ENCODE peak calls at places on chromosome 12, in seven cellular contexts. O is sigmoid colon, Q is lower lobe of right lung, K is adrenal gland, Z is RWPE1, I is colonic mucosa, C is HCT116. A is an unnamed sample.
A peak's percentile ranks its signal among the peaks of the same experiment; 100 is the strongest.

GRCh38 chr12:52495385-52495784 is 2.3 kb upstream of the KRT6A start:
- DNase-seq in O (no peak), Q (peak; percentile 51), K (no peak), Z (peak; percentile 66), I (no peak), C (peak; percentile 27), A (no peak)

GRCh38 chr12:96889273-96889933 is 17.7 kb upstream of the NEDD1 start:
- DNase-seq in O (no peak), Q (no peak), K (no peak), Z (peak; percentile 83), I (no peak), C (no peak), A (no peak)

GRCh38 chr12:113850309-113851056 is 115.6 kb downstream of the RBM19 start:
- DNase-seq in O (no peak), Q (no peak), K (peak; percentile 30), Z (no peak), I (no peak), C (no peak), A (no peak)

GRCh38 chr12:15590180-15590826 is 198.9 kb downstream of the EPS8 start:
- DNase-seq in O (peak; percentile 68), Q (no peak), K (peak; percentile 53), Z (peak; percentile 80), I (peak; percentile 70), C (peak; percentile 60), A (no peak)

GRCh38 chr12:113875681-113876080 is 90.4 kb downstream of the RBM19 start:
- DNase-seq in O (no peak), Q (no peak), K (no peak), Z (no peak), I (no peak), C (no peak), A (no peak)

GRCh38 chr12:89833337-89834252 is 125.0 kb upstream of the ATP2B1 start:
- DNase-seq in O (no peak), Q (no peak), K (no peak), Z (no peak), I (no peak), C (no peak), A (no peak)

GRCh38 chr12:57090924-57091632 is 2.2 kb downstream of the NAB2 start:
- DNase-seq in O (peak; percentile 83), Q (no peak), K (no peak), Z (no peak), I (no peak), C (no peak), A (no peak)

GRCh38 chr12:10722502-10722904 is 620 bp downstream of the YBX3 start:
- DNase-seq in O (peak; percentile 80), Q (peak; percentile 68), K (peak; percentile 67), Z (peak; percentile 48), I (peak; percentile 47), C (no peak), A (peak; percentile 85)

GRCh38 chr12:124545508-124546418 is 21.6 kb downstream of the NCOR2 start:
- DNase-seq in O (no peak), Q (peak; percentile 68), K (peak; percentile 88), Z (no peak), I (no peak), C (no peak), A (peak; percentile 90)

GRCh38 chr12:107361970-107362369 is 268.6 kb upstream of the CRY1 start:
- DNase-seq in O (no peak), Q (no peak), K (no peak), Z (no peak), I (no peak), C (no peak), A (no peak)

DNA sequence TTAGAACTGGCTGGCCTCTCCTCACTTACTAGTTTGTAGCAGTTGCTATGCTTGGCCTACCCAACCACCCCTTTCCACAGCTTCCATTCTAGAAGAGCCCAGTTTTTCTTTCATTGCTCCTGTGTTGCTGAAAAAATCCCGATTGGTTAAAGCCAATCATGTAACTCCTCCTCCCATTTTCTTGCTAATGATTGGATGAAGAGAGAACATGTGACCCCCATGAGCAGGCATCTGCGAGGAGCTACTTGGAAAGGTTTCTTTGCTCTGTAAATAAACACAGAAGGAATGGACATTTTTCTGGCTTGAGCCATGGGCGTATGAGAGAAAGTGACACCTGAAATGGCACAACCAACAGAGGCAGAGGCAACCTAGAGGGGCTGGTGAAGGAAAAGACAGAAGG is 773.8 kb upstream of the TBX3 start:
- DNase-seq in O (no peak), Q (no peak), K (no peak), Z (no peak), I (no peak), C (no peak), A (no peak)
- H3K27ac ChIP-seq in O (no peak overlapping the region), Q (no peak overlapping the region), K (no peak overlapping the region), Z (no peak overlapping the region), I (no peak overlapping the region), C (no peak overlapping the region), A (no peak overlapping the region)

DNA sequence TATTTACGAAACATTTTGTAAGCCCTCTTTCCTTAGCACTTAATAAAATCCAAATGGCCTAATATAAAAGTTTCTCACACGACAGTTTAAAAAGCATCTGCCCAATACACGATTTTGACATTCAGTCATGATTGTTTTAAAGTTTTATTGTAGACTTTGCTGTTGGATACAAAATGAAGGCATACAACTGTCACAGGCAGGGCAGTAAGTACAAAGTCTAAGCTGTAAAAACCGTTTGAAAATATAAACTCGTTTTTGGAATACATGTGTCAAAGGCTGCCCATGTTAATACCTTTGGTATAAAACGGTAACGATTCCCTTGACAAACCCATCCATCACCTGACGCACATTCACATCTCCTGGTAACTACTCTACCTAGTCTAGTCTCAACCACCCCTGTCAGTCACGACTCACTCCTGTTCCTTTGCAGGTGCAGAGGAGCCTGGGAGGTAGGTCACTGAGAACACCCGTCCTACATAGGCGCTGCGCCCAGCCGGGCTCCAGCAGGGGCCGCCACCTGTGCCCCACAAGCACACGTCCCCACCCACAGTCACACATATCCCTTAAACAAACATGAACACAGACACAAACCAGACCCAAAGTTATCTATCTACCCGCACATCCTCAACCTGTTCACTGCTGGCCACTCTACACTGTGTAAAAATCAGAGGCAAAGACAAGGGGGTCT is 27.1 kb downstream of the KCTD10 start:
- DNase-seq in O (no peak), Q (no peak), K (no peak), Z (no peak), I (peak; percentile 52), C (no peak), A (no peak)
- TF ChIP-seq CTCF in O (no peak), Q (no peak), K (no peak), Z (no peak), I (no peak), C (peak; percentile 39), A (no peak)

GRCh38 chr12:8038659-8039114 is 6.2 kb downstream of the FOXJ2 start:
- DNase-seq in O (peak; percentile 87), Q (peak; percentile 65), K (peak; percentile 87), Z (peak; percentile 27), I (peak; percentile 52), C (no peak), A (peak; percentile 85)
- H3K27ac ChIP-seq in O (peak overlapping the region; percentile 94), Q (peak overlapping the region; percentile 0), K (peak overlapping the region; percentile 65), Z (peak overlapping the region; percentile 73), I (peak overlapping the region; percentile 28), C (peak overlapping the region; percentile 64), A (peak overlapping the region; percentile 65)

GRCh38 chr12:49550853-49551252 is 12.0 kb downstream of the KCNH3 start:
- DNase-seq in O (no peak), Q (no peak), K (no peak), Z (no peak), I (no peak), C (no peak), A (no peak)

GRCh38 chr12:49547090-49547690 is 8.4 kb downstream of the KCNH3 start:
- DNase-seq in O (no peak), Q (no peak), K (no peak), Z (peak; percentile 89), I (no peak), C (no peak), A (no peak)

GRCh38 chr12:49549735-49550710 is 11.2 kb downstream of the KCNH3 start:
- DNase-seq in O (no peak), Q (no peak), K (no peak), Z (no peak), I (no peak), C (no peak), A (no peak)

GRCh38 chr12:49548481-49548821 is 9.6 kb downstream of the KCNH3 start:
- DNase-seq in O (no peak), Q (no peak), K (no peak), Z (no peak), I (no peak), C (no peak), A (no peak)

DNA sequence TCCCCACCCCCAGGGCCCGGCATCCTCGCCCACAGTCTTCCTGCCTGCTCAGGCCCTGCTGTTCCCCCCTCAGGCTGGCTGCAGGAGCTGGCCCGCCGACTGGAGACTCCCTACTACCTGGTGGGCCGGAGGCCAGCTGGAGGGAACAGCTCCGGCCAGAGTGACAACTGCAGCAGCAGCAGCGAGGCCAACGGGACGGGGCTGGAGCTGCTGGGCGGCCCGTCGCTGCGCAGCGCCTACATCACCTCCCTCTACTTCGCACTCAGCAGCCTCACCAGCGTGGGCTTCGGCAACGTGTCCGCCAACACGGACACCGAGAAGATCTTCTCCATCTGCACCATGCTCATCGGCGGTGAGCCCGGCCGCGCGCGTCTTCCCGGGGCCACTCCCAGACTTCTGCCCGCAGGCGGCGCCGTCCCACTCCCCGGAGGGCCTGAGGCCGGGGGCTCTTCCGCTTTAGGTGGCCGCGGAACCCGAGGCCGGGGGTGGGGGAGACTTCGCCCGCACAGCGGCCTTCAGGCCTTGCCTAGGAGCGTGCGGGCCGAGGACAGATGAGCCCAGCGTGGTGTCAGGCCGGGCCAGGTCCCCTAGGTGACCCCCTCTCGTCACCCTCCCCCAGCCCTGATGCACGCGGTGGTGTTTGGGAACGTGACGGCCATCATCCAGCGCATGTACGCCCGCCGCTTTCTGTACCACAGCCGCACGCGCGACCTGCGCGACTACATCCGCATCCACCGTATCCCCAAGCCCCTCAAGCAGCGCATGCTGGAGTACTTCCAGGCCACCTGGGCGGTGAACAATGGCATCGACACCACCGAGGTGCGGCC is 10.2 kb downstream of the KCNH3 start:
- DNase-seq in O (no peak), Q (no peak), K (no peak), Z (no peak), I (no peak), C (no peak), A (no peak)
- TF ChIP-seq CTCF in O (peak; percentile 28), Q (peak; percentile 51), K (no peak), Z (no peak), I (no peak), C (no peak), A (no peak)

GRCh38 chr12:24066865-24067264 is 117.4 kb upstream of the SOX5 start:
- DNase-seq in O (no peak), Q (no peak), K (no peak), Z (peak; percentile 13), I (no peak), C (no peak), A (no peak)
- H3K27ac ChIP-seq in O (no peak overlapping the region), Q (no peak overlapping the region), K (no peak overlapping the region), Z (no peak overlapping the region), I (no peak overlapping the region), C (no peak overlapping the region), A (no peak overlapping the region)

GRCh38 chr12:132423251-132424117 is 66.5 kb upstream of the FBRSL1 start:
- DNase-seq in O (no peak), Q (no peak), K (no peak), Z (peak; percentile 52), I (no peak), C (no peak), A (no peak)
- TF ChIP-seq CTCF in O (no peak), Q (no peak), K (no peak), Z (no peak), I (no peak), C (no peak), A (no peak)

GRCh38 chr12:14191612-14192011 is 173.9 kb upstream of the ATF7IP start:
- DNase-seq in O (no peak), Q (no peak), K (no peak), Z (no peak), I (no peak), C (no peak), A (no peak)
- H3K27ac ChIP-seq in O (no peak overlapping the region), Q (no peak overlapping the region), K (no peak overlapping the region), Z (no peak overlapping the region), I (no peak overlapping the region), C (no peak overlapping the region), A (no peak overlapping the region)

GRCh38 chr12:28583771-28584261 is 393.6 kb downstream of the CCDC91 start:
- DNase-seq in O (no peak), Q (no peak), K (no peak), Z (no peak), I (no peak), C (no peak), A (no peak)
- TF ChIP-seq CTCF in O (no peak), Q (no peak), K (no peak), Z (no peak), I (no peak), C (peak; percentile 45), A (no peak)